ENCODE peak calls at places on chromosomes 7 and 10, in seven cellular contexts. One of them, this sample, is unnamed.

GRCh38 chr7:97003262-97004236 is 1.8 kb upstream of the DLX6 start:
- DNase-seq in hypothalamus: no peak
- DNase-seq in naive B cell: no peak
- DNase-seq in HCEC 1CT: no peak
- DNase-seq in epithelial cell of prostate: no peak
- DNase-seq in psoas muscle: no peak
- DNase-seq in activated CD4-positive, alpha-beta T cell treated with anti-CD3 and anti-CD28 coated beads, Interleukin-2, amount 10 ng/mL, durations not matched to agents 7 days and 5 days: no peak
- DNase-seq in this sample: no peak

GRCh38 chr10:77939561-77940001 is 13.0 kb upstream of the DLG5 start:
- DNase-seq in naive B cell: no peak
- DNase-seq in psoas muscle: peak
- DNase-seq in hypothalamus: no peak
- DNase-seq in epithelial cell of prostate: no peak
- DNase-seq in HCEC 1CT: peak
- DNase-seq in activated CD4-positive, alpha-beta T cell treated with anti-CD3 and anti-CD28 coated beads, Interleukin-2, amount 10 ng/mL, durations not matched to agents 7 days and 5 days: no peak
- DNase-seq in this sample: no peak

GRCh38 chr10:93064874-93065660 is 4.5 kb downstream of the CYP26C1 start:
- DNase-seq in activated CD4-positive, alpha-beta T cell treated with anti-CD3 and anti-CD28 coated beads, Interleukin-2, amount 10 ng/mL, durations not matched to agents 7 days and 5 days: no peak
- DNase-seq in naive B cell: no peak
- DNase-seq in HCEC 1CT: no peak
- DNase-seq in psoas muscle: no peak
- DNase-seq in epithelial cell of prostate: no peak
- DNase-seq in hypothalamus: no peak
- DNase-seq in this sample: no peak

GRCh38 chr7:30240401-30240800 is 44.0 kb upstream of the ZNRF2 start:
- DNase-seq in hypothalamus: no peak
- DNase-seq in epithelial cell of prostate: no peak
- DNase-seq in HCEC 1CT: no peak
- DNase-seq in naive B cell: no peak
- DNase-seq in psoas muscle: no peak
- DNase-seq in activated CD4-positive, alpha-beta T cell treated with anti-CD3 and anti-CD28 coated beads, Interleukin-2, amount 10 ng/mL, durations not matched to agents 7 days and 5 days: no peak
- DNase-seq in this sample: no peak

GRCh38 chr7:104878577-104878976 is 135.4 kb upstream of the KMT2E start:
- DNase-seq in HCEC 1CT: no peak
- DNase-seq in activated CD4-positive, alpha-beta T cell treated with anti-CD3 and anti-CD28 coated beads, Interleukin-2, amount 10 ng/mL, durations not matched to agents 7 days and 5 days: peak
- DNase-seq in psoas muscle: no peak
- DNase-seq in hypothalamus: no peak
- DNase-seq in naive B cell: no peak
- DNase-seq in epithelial cell of prostate: no peak
- DNase-seq in this sample: no peak

GRCh38 chr7:127979113-127979727 is 52.0 kb downstream of the LRRC4 start:
- DNase-seq in activated CD4-positive, alpha-beta T cell treated with anti-CD3 and anti-CD28 coated beads, Interleukin-2, amount 10 ng/mL, durations not matched to agents 7 days and 5 days: no peak
- DNase-seq in HCEC 1CT: no peak
- DNase-seq in psoas muscle: no peak
- DNase-seq in epithelial cell of prostate: no peak
- DNase-seq in hypothalamus: no peak
- DNase-seq in naive B cell: no peak
- DNase-seq in this sample: no peak

GRCh38 chr10:26480909-26481703 is 43.0 kb downstream of the APBB1IP start:
- DNase-seq in naive B cell: peak
- DNase-seq in epithelial cell of prostate: no peak
- DNase-seq in HCEC 1CT: no peak
- DNase-seq in hypothalamus: no peak
- DNase-seq in activated CD4-positive, alpha-beta T cell treated with anti-CD3 and anti-CD28 coated beads, Interleukin-2, amount 10 ng/mL, durations not matched to agents 7 days and 5 days: no peak
- DNase-seq in psoas muscle: no peak
- DNase-seq in this sample: no peak

GRCh38 chr7:86469680-86470295 is 173.9 kb upstream of the GRM3 start:
- DNase-seq in psoas muscle: no peak
- DNase-seq in epithelial cell of prostate: peak
- DNase-seq in HCEC 1CT: peak
- DNase-seq in hypothalamus: peak
- DNase-seq in naive B cell: peak
- DNase-seq in activated CD4-positive, alpha-beta T cell treated with anti-CD3 and anti-CD28 coated beads, Interleukin-2, amount 10 ng/mL, durations not matched to agents 7 days and 5 days: peak
- DNase-seq in this sample: peak

GRCh38 chr10:29692121-29692539 is 57.4 kb upstream of the SVIL start:
- DNase-seq in activated CD4-positive, alpha-beta T cell treated with anti-CD3 and anti-CD28 coated beads, Interleukin-2, amount 10 ng/mL, durations not matched to agents 7 days and 5 days: no peak
- DNase-seq in hypothalamus: no peak
- DNase-seq in HCEC 1CT: peak
- DNase-seq in epithelial cell of prostate: peak
- DNase-seq in naive B cell: no peak
- DNase-seq in psoas muscle: no peak
- DNase-seq in this sample: no peak

GRCh38 chr7:55211721-55212120 is 153.4 kb upstream of the LANCL2 start:
- DNase-seq in activated CD4-positive, alpha-beta T cell treated with anti-CD3 and anti-CD28 coated beads, Interleukin-2, amount 10 ng/mL, durations not matched to agents 7 days and 5 days: no peak
- DNase-seq in hypothalamus: no peak
- DNase-seq in naive B cell: no peak
- DNase-seq in psoas muscle: no peak
- DNase-seq in HCEC 1CT: no peak
- DNase-seq in epithelial cell of prostate: no peak
- DNase-seq in this sample: no peak

GRCh38 chr10:120172371-120172770 is 279.8 kb downstream of the SEC23IP start:
- DNase-seq in activated CD4-positive, alpha-beta T cell treated with anti-CD3 and anti-CD28 coated beads, Interleukin-2, amount 10 ng/mL, durations not matched to agents 7 days and 5 days: no peak
- DNase-seq in naive B cell: no peak
- DNase-seq in epithelial cell of prostate: no peak
- DNase-seq in hypothalamus: no peak
- DNase-seq in HCEC 1CT: no peak
- DNase-seq in psoas muscle: no peak
- DNase-seq in this sample: no peak

GRCh38 chr10:110625951-110626855 is 17.9 kb upstream of the RBM20 start:
- DNase-seq in activated CD4-positive, alpha-beta T cell treated with anti-CD3 and anti-CD28 coated beads, Interleukin-2, amount 10 ng/mL, durations not matched to agents 7 days and 5 days: no peak
- DNase-seq in psoas muscle: no peak
- DNase-seq in hypothalamus: no peak
- DNase-seq in HCEC 1CT: no peak
- DNase-seq in naive B cell: no peak
- DNase-seq in epithelial cell of prostate: no peak
- DNase-seq in this sample: no peak

GRCh38 chr10:35307297-35307696 is 29.0 kb upstream of the CCNY start:
- DNase-seq in psoas muscle: no peak
- DNase-seq in epithelial cell of prostate: peak
- DNase-seq in activated CD4-positive, alpha-beta T cell treated with anti-CD3 and anti-CD28 coated beads, Interleukin-2, amount 10 ng/mL, durations not matched to agents 7 days and 5 days: no peak
- DNase-seq in hypothalamus: no peak
- DNase-seq in naive B cell: no peak
- DNase-seq in HCEC 1CT: peak
- DNase-seq in this sample: no peak

GRCh38 chr10:43249962-43250624 is 16.8 kb downstream of the RASGEF1A start:
- DNase-seq in HCEC 1CT: no peak
- DNase-seq in hypothalamus: no peak
- DNase-seq in psoas muscle: no peak
- DNase-seq in epithelial cell of prostate: no peak
- DNase-seq in naive B cell: no peak
- DNase-seq in activated CD4-positive, alpha-beta T cell treated with anti-CD3 and anti-CD28 coated beads, Interleukin-2, amount 10 ng/mL, durations not matched to agents 7 days and 5 days: peak
- DNase-seq in this sample: no peak

GRCh38 chr10:6621536-6621935 is 41.5 kb upstream of the PRKCQ start:
- DNase-seq in naive B cell: no peak
- DNase-seq in psoas muscle: no peak
- DNase-seq in activated CD4-positive, alpha-beta T cell treated with anti-CD3 and anti-CD28 coated beads, Interleukin-2, amount 10 ng/mL, durations not matched to agents 7 days and 5 days: no peak
- DNase-seq in HCEC 1CT: peak
- DNase-seq in hypothalamus: no peak
- DNase-seq in epithelial cell of prostate: no peak
- DNase-seq in this sample: no peak

GRCh38 chr10:114252097-114252496 is 13.0 kb downstream of the VWA2 start:
- DNase-seq in epithelial cell of prostate: no peak
- DNase-seq in activated CD4-positive, alpha-beta T cell treated with anti-CD3 and anti-CD28 coated beads, Interleukin-2, amount 10 ng/mL, durations not matched to agents 7 days and 5 days: no peak
- DNase-seq in naive B cell: no peak
- DNase-seq in hypothalamus: no peak
- DNase-seq in HCEC 1CT: no peak
- DNase-seq in psoas muscle: no peak
- DNase-seq in this sample: no peak